ENCODE peak calls at places on chromosomes 2 and 18, in ten cellular contexts. U is AG08396; J is HCEC 1CT; N is activated B cell treated with CpG ODN at 0.5 μM for 24 hours; R is activated CD8-positive, alpha-beta memory T cell treated with anti-CD3 and anti-CD28 coated beads for 24 hours; B is RPMI7951; M is fibroblast of the aortic adventitia; F is PC-3; W is NCI-H510A treated with DMSO at 0.1 percent for 48 hours; X is left cardiac atrium. T is an unnamed sample.

GRCh38 chr2:172513524-172513900 is 42.4 kb upstream of the PDK1 start:
- DNase-seq in U (no peak), J (no peak), N (no peak), R (no peak), B (no peak), M (no peak), F (no peak), W (no peak), X (no peak), T (no peak)

GRCh38 chr2:227942021-227942420 is 70.6 kb downstream of the DAW1 start:
- DNase-seq in U (no peak), J (no peak), N (no peak), R (no peak), B (peak), M (no peak), F (peak), W (no peak), X (no peak), T (no peak)

GRCh38 chr18:39184176-39184575 is 1618.6 kb upstream of the CELF4 start:
- DNase-seq in U (no peak), J (no peak), N (no peak), R (no peak), B (no peak), M (no peak), F (no peak), W (no peak), X (no peak), T (no peak)

GRCh38 chr2:189293164-189293563 is 113.6 kb upstream of the COL5A2 start:
- DNase-seq in U (no peak), J (peak), N (no peak), R (no peak), B (no peak), M (peak), F (no peak), W (no peak), X (no peak), T (no peak)

GRCh38 chr2:157874997-157875719 is 972 bp downstream of the ACVR1 start:
- DNase-seq in U (peak), J (peak), N (peak), R (no peak), B (peak), M (peak), F (peak), W (peak), X (peak), T (peak)

GRCh38 chr2:48508461-48509124 is 21.4 kb upstream of the STON1 start:
- DNase-seq in U (peak), J (peak), N (no peak), R (no peak), B (no peak), M (peak), F (peak), W (peak), X (no peak), T (no peak)

GRCh38 chr2:43051316-43051715 is 175.1 kb downstream of the ZFP36L2 start:
- DNase-seq in U (peak), J (no peak), N (no peak), R (no peak), B (peak), M (peak), F (peak), W (no peak), X (peak), T (peak)

GRCh38 chr2:229714736-229715541 is 584 bp upstream of the DNER start:
- DNase-seq in U (peak), J (peak), N (peak), R (peak), B (peak), M (peak), F (peak), W (peak), X (peak), T (no peak)

GRCh38 chr2:172927381-172928357 is 148.0 kb upstream of the MAP3K20 start:
- DNase-seq in U (peak), J (no peak), N (no peak), R (no peak), B (no peak), M (peak), F (no peak), W (no peak), X (peak), T (no peak)

GRCh38 chr2:237012577-237013237 is 73.0 kb upstream of the COPS8 start:
- DNase-seq in U (no peak), J (no peak), N (no peak), R (no peak), B (no peak), M (peak), F (no peak), W (no peak), X (no peak), T (no peak)

GRCh38 chr2:231391981-231392380 is 3.5 kb upstream of the B3GNT7 start:
- DNase-seq in U (no peak), J (no peak), N (no peak), R (no peak), B (no peak), M (no peak), F (no peak), W (no peak), X (no peak), T (no peak)

GRCh38 chr2:208549546-208550158 is 143.1 kb downstream of the PTH2R start:
- DNase-seq in U (no peak), J (no peak), N (no peak), R (no peak), B (no peak), M (no peak), F (no peak), W (no peak), X (no peak), T (no peak)

T was measured in T-cell.